ENCODE peak calls at places on chromosomes 5 and 9, in eight cellular contexts. R is NCI-H1417 treated with DMSO at 0.1 percent for 48 hours; E is epithelial cell of proximal tubule; M is aorta; D is kidney tubule cell; S is CD8-positive, alpha-beta memory T cell; G is brain microvascular endothelial cell; A is posterior vena cava. K is an unnamed sample.

GRCh38 chr9:3894764-3895163 is 369.0 kb upstream of the RFX3 start:
- DNase-seq in R (no peak), E (no peak), M (no peak), D (peak; percentile 23), S (no peak), G (peak; percentile 95), A (no peak), K (no peak)

GRCh38 chr5:136174021-136174659 is 18.8 kb downstream of the SMIM32 start:
- DNase-seq in R (no peak), E (no peak), M (no peak), D (peak; percentile 60), S (no peak), G (peak; percentile 53), A (no peak), K (no peak)

GRCh38 chr5:31285025-31285424 is 91.5 kb downstream of the CDH6 start:
- DNase-seq in R (no peak), E (no peak), M (no peak), D (no peak), S (no peak), G (no peak), A (no peak), K (no peak)

GRCh38 chr5:112419050-112419595 is at the start of gene EPB41L4A:
- DNase-seq in R (no peak), E (no peak), M (peak; percentile 83), D (peak; percentile 48), S (peak; percentile 1), G (no peak), A (peak; percentile 80), K (peak; percentile 11)

GRCh38 chr5:139639619-139640431 is 8.3 kb upstream of the CXXC5 start:
- DNase-seq in R (no peak), E (no peak), M (no peak), D (peak; percentile 81), S (no peak), G (no peak), A (peak; percentile 80), K (peak; percentile 10)

GRCh38 chr5:120405291-120405864 is 58.7 kb upstream of the PRR16 start:
- DNase-seq in R (no peak), E (no peak), M (no peak), D (peak; percentile 60), S (no peak), G (peak; percentile 30), A (no peak), K (no peak)

GRCh38 chr5:22651355-22651754 is 201.8 kb downstream of the CDH12 start:
- DNase-seq in R (no peak), E (no peak), M (no peak), D (no peak), S (no peak), G (no peak), A (no peak), K (no peak)

GRCh38 chr9:123893831-123894460 is 36.0 kb downstream of the DENND1A start:
- DNase-seq in R (no peak), E (no peak), M (no peak), D (no peak), S (no peak), G (no peak), A (no peak), K (no peak)

GRCh38 chr5:121962347-121962670 is 534 bp downstream of the SRFBP1 start:
- DNase-seq in R (no peak), E (no peak), M (no peak), D (no peak), S (no peak), G (no peak), A (no peak), K (no peak)

GRCh38 chr5:2529371-2530100 is 221.9 kb downstream of the IRX2 start:
- DNase-seq in R (no peak), E (no peak), M (no peak), D (no peak), S (no peak), G (no peak), A (peak; percentile 66), K (no peak)

GRCh38 chr5:108216890-108217289 is 165.0 kb downstream of the FBXL17 start:
- DNase-seq in R (no peak), E (no peak), M (no peak), D (peak; percentile 37), S (no peak), G (peak; percentile 77), A (no peak), K (no peak)

GRCh38 chr5:14397717-14398116 is 183.9 kb upstream of the OTULINL start:
- DNase-seq in R (no peak), E (peak; percentile 62), M (peak; percentile 78), D (peak; percentile 88), S (no peak), G (peak; percentile 49), A (no peak), K (no peak)

GRCh38 chr9:3804148-3804547 is 278.3 kb upstream of the RFX3 start:
- DNase-seq in R (no peak), E (no peak), M (no peak), D (no peak), S (no peak), G (no peak), A (no peak), K (no peak)

GRCh38 chr9:77707696-77708095 is 59.6 kb upstream of the GNA14 start:
- DNase-seq in R (no peak), E (peak; percentile 97), M (peak; percentile 85), D (peak; percentile 94), S (no peak), G (peak; percentile 97), A (peak; percentile 85), K (no peak)

GRCh38 chr5:141657937-141658545 is 6.8 kb upstream of the FCHSD1 start:
- DNase-seq in R (no peak), E (peak; percentile 67), M (no peak), D (peak; percentile 96), S (no peak), G (peak; percentile 95), A (no peak), K (no peak)

GRCh38 chr9:19550009-19550408 is 141.2 kb downstream of the ACER2 start:
- DNase-seq in R (no peak), E (no peak), M (no peak), D (no peak), S (no peak), G (no peak), A (no peak), K (no peak)

GRCh38 chr9:93080406-93080805 is 15.6 kb upstream of the CARD19 start:
- DNase-seq in R (no peak), E (no peak), M (peak; percentile 59), D (no peak), S (no peak), G (no peak), A (peak; percentile 49), K (no peak)

GRCh38 chr5:3958389-3958788 is 362.8 kb downstream of the IRX1 start:
- DNase-seq in R (no peak), E (no peak), M (no peak), D (no peak), S (no peak), G (no peak), A (no peak), K (no peak)

GRCh38 chr9:134660407-134660806 is 18.8 kb downstream of the COL5A1 start:
- DNase-seq in R (no peak), E (no peak), M (no peak), D (no peak), S (no peak), G (peak; percentile 49), A (no peak), K (no peak)